ENCODE peak calls at places on chromosome 9, in seven cellular contexts. H is RWPE1, M is neural crest cell, L is A549, Q is H9, C is neural progenitor cell, Y is transverse colon. I is an unnamed sample.

GRCh38 chr9:129281506-129282145 is 103.6 kb upstream of the IER5L start:
- DNase-seq in Q (no peak), L (no peak), C (no peak), M (no peak), H (no peak), Y (peak; percentile 4), I (no peak)

GRCh38 chr9:108094676-108094993 is 605.1 kb upstream of the KLF4 start:
- DNase-seq in L (peak; percentile 40), Q (no peak), M (no peak), C (no peak), Y (no peak), H (peak; percentile 65), I (no peak)

GRCh38 chr9:32942755-32943460 is 58.5 kb downstream of the APTX start:
- DNase-seq in H (no peak), Y (no peak), C (no peak), M (no peak), Q (no peak), L (no peak), I (no peak)

GRCh38 chr9:23039402-23039801 is 592.8 kb downstream of the DMRTA1 start:
- DNase-seq in Y (no peak), L (no peak), C (no peak), M (no peak), H (no peak), Q (no peak), I (no peak)

GRCh38 chr9:109192732-109193361 is 25.8 kb upstream of the FRRS1L start:
- DNase-seq in Y (peak; percentile 48), Q (peak; percentile 73), L (peak; percentile 22), C (peak; percentile 73), M (no peak), H (no peak), I (peak; percentile 82)

GRCh38 chr9:136110082-136111061 is 8.3 kb downstream of the TMEM250 start:
- DNase-seq in C (peak; percentile 64), Q (peak; percentile 66), Y (no peak), H (no peak), M (no peak), L (no peak), I (peak; percentile 62)

GRCh38 chr9:107600060-107600573 is 110.5 kb upstream of the KLF4 start:
- DNase-seq in Y (no peak), Q (no peak), H (no peak), M (no peak), C (no peak), L (no peak), I (no peak)

GRCh38 chr9:110260911-110261310 is 4.6 kb upstream of the TXN start:
- DNase-seq in M (no peak), Q (no peak), C (no peak), H (no peak), Y (no peak), L (no peak), I (no peak)

GRCh38 chr9:121350993-121351561 is 19.0 kb downstream of the STOM start:
- DNase-seq in Y (peak; percentile 68), M (no peak), L (no peak), H (peak; percentile 52), Q (no peak), C (no peak), I (peak; percentile 83)

GRCh38 chr9:76112151-76112550 is 221.7 kb downstream of the PCSK5 start:
- DNase-seq in M (no peak), Q (no peak), H (no peak), C (no peak), Y (no peak), L (no peak), I (no peak)

GRCh38 chr9:19233344-19233743 is 2.9 kb downstream of the DENND4C start:
- DNase-seq in H (no peak), M (no peak), Y (no peak), L (no peak), Q (no peak), C (no peak), I (no peak)

GRCh38 chr9:19231126-19232035 is 888 bp downstream of the DENND4C start:
- DNase-seq in C (peak; percentile 50), H (peak; percentile 30), Y (peak; percentile 26), L (peak; percentile 36), M (no peak), Q (no peak), I (peak; percentile 70)

GRCh38 chr9:19232117-19232829 is 1.8 kb downstream of the DENND4C start:
- DNase-seq in Q (no peak), Y (no peak), H (peak; percentile 10), M (no peak), L (no peak), C (no peak), I (no peak)

GRCh38 chr9:19230356-19231125 is at the start of gene DENND4C:
- DNase-seq in L (peak; percentile 71), Y (peak; percentile 89), C (peak; percentile 97), H (peak; percentile 81), M (peak; percentile 86), Q (peak; percentile 93), I (peak; percentile 92)

DNA sequence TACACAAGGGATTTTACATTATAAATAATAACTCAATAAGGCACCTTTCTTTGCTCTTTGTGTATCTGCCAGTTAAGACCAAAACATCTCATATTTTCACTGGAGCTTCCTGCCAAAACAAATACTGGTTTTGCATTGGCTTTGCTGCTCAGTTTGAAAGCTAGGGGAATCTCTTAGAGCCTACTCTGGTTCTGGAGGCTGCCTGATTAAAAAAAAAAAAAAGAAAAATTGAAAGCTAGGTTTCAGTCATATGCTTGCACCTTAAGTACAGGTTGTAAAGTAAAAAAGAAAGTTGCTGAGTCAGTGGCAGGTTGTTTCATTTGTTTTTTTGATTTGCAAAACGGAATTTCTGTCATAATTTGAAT is 2.3 kb downstream of the DENND4C start:
- DNase-seq in Y (no peak), H (no peak), M (no peak), Q (no peak), C (no peak), L (no peak), I (no peak)
- TF ChIP-seq CTCF in Y (no peak), H (no peak), M (no peak), Q (no peak), C (no peak), L (no peak), I (no peak)

DNA sequence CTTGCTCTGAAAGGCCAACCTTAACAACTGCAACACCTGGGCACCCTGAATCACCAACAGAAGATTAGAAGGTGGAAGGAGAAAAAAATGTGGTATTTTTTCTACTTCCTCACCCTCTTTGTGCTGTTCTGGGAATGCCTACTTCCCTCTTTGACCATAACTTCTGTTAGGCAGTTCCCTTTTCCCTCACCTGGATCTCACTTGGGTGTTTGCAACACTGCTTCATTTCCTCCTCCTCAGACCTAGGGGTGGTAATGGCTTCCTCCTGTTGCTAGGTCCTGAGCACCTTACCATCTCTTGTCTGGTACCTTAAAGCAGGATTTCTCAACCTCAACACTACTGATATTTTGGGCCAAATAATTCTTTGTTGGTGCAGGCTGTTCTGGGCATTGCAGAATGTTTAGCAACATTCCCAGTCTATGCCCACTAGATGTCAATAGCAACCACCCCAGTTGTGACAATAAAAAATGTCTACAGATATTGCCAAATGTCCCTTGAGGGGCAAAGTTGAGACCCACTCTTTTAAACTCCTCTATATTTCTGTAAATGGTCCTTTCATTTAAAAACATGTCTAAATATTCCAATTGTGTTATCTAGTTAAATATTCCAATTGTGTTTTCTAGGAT is 300.0 kb upstream of the VLDLR start:
- DNase-seq in Y (no peak), Q (no peak), H (no peak), C (no peak), M (no peak), L (no peak), I (no peak)
- TF ChIP-seq CTCF in Y (no peak), Q (no peak), H (no peak), C (no peak), M (no peak), L (no peak), I (no peak)

GRCh38 chr9:105076729-105077128 is 148.8 kb upstream of the ABCA1 start:
- DNase-seq in Q (no peak), L (no peak), M (no peak), Y (no peak), C (no peak), H (no peak), I (no peak)
- TF ChIP-seq CTCF in Q (no peak), L (no peak), M (no peak), Y (no peak), C (no peak), H (no peak), I (no peak)

DNA sequence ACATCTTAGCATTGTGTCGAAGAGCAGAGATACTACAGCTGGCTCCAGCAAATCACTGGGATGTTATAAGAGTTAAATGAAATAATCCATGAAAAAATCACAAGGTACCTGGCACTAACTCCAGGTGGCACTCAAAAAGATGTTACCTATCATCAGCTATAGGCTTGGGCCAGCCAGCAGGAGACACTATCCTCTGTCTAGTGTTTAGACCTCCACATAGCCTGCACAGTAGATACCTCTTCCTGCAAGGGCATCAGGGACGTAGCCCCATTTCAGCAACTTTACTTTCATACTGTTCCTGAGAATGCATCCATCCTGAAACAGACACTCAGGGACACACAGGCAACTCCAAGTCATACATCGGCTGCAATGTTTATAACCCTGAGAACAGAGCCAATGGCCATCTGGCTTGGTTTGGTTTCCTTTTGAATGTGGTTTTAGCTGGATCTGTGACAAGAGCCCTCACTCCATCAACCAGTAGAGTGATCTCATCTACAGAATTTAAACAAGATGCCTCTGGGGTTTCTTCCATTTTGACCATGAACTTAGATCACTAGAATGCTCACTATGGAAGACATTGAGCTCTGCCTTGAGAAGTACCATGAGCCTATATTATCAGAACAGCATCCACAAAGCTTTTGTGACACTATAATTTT is 69.9 kb downstream of the TLE1 start:
- DNase-seq in Y (no peak), L (no peak), H (no peak), Q (no peak), M (no peak), C (no peak), I (no peak)
- TF ChIP-seq CTCF in Y (no peak), L (no peak), H (no peak), Q (no peak), M (no peak), C (no peak), I (no peak)

I was measured in mucosa of descending colon.